ENCODE peak calls at places on chromosome 20, in six cellular contexts. H, E, J, V, Q and G are unnamed samples.

GRCh38 chr20:46144626-46145025 is 26.5 kb downstream of the CD40 start:
- DNase-seq in H (no peak), E (no peak), J (no peak), V (no peak), Q (no peak), G (no peak)

GRCh38 chr20:32468313-32468640 is 110.1 kb downstream of the ASXL1 start:
- DNase-seq in H (no peak), E (no peak), J (no peak), V (no peak), Q (no peak), G (no peak)

GRCh38 chr20:63120286-63121090 is 95.4 kb downstream of the YTHDF1 start:
- DNase-seq in H (no peak), E (no peak), J (peak), V (no peak), Q (no peak), G (no peak)

GRCh38 chr20:38001173-38001875 is 31.9 kb downstream of the TTI1 start:
- DNase-seq in H (no peak), E (no peak), J (no peak), V (peak), Q (peak), G (no peak)

GRCh38 chr20:50510706-50511401 is 671 bp downstream of the PTPN1 start:
- DNase-seq in H (peak), E (no peak), J (peak), V (no peak), Q (no peak), G (no peak)

GRCh38 chr20:33015114-33015491 is 7.6 kb downstream of the BPIFB2 start:
- DNase-seq in H (no peak), E (no peak), J (no peak), V (no peak), Q (no peak), G (no peak)

GRCh38 chr20:63049561-63050221 is 42.9 kb upstream of the BHLHE23 start:
- DNase-seq in H (no peak), E (no peak), J (peak), V (no peak), Q (no peak), G (no peak)

GRCh38 chr20:17627101-17627950 is 54.7 kb downstream of the RRBP1 start:
- DNase-seq in H (no peak), E (no peak), J (peak), V (no peak), Q (no peak), G (no peak)

GRCh38 chr20:17682103-17682888 is at the start of gene RRBP1:
- DNase-seq in H (peak), E (peak), J (peak), V (peak), Q (peak), G (peak)

GRCh38 chr20:62008643-62009183 is 57.0 kb downstream of the TAF4 start:
- DNase-seq in H (no peak), E (no peak), J (no peak), V (no peak), Q (no peak), G (no peak)

GRCh38 chr20:5265339-5265985 is 51.3 kb downstream of the PROKR2 start:
- DNase-seq in H (no peak), E (no peak), J (no peak), V (no peak), Q (no peak), G (no peak)

GRCh38 chr20:3909952-3910366 is 20.8 kb downstream of the PANK2 start:
- DNase-seq in H (no peak), E (no peak), J (no peak), V (no peak), Q (no peak), G (no peak)

GRCh38 chr20:38962044-38962897 is at the start of gene DHX35:
- DNase-seq in H (peak), E (peak), J (peak), V (peak), Q (peak), G (peak)

GRCh38 chr20:45963059-45964011 is 8.7 kb downstream of the ZNF335 start:
- DNase-seq in H (no peak), E (no peak), J (peak), V (no peak), Q (peak), G (peak)

GRCh38 chr20:62897666-62898065 is 28.6 kb downstream of the DIDO1 start:
- DNase-seq in H (no peak), E (no peak), J (peak), V (no peak), Q (no peak), G (no peak)

GRCh38 chr20:23050847-23051627 is 1.6 kb upstream of the THBD start:
- DNase-seq in H (peak), E (no peak), J (peak), V (peak), Q (peak), G (peak)

GRCh38 chr20:32702706-32703425 is 29.1 kb upstream of the C20orf203 start:
- DNase-seq in H (no peak), E (no peak), J (no peak), V (no peak), Q (no peak), G (no peak)

GRCh38 chr20:16078172-16078898 is 494.9 kb downstream of the KIF16B start:
- DNase-seq in H (no peak), E (no peak), J (no peak), V (no peak), Q (no peak), G (no peak)

GRCh38 chr20:5145365-5146301 is 18.8 kb downstream of the CDS2 start:
- DNase-seq in H (no peak), E (no peak), J (no peak), V (no peak), Q (no peak), G (no peak)

GRCh38 chr20:61556116-61556515 is 304.1 kb downstream of the CDH4 start:
- DNase-seq in H (no peak), E (no peak), J (no peak), V (peak), Q (peak), G (peak)

GRCh38 chr20:47318596-47319516 is 37.6 kb downstream of the ZMYND8 start:
- DNase-seq in H (peak), E (no peak), J (peak), V (no peak), Q (peak), G (no peak)

GRCh38 chr20:52959125-52959524 is 13.0 kb upstream of the TSHZ2 start:
- DNase-seq in H (no peak), E (no peak), J (no peak), V (no peak), Q (no peak), G (no peak)

GRCh38 chr20:13009682-13010406 is 1.1 kb downstream of the SPTLC3 start:
- DNase-seq in H (no peak), E (no peak), J (no peak), V (peak), Q (peak), G (peak)

GRCh38 chr20:48169650-48170049 is 384.4 kb upstream of the SULF2 start:
- DNase-seq in H (no peak), E (no peak), J (no peak), V (no peak), Q (no peak), G (no peak)

GRCh38 chr20:63538204-63539091 is 1.3 kb upstream of the PTK6 start:
- DNase-seq in H (no peak), E (no peak), J (peak), V (no peak), Q (no peak), G (no peak)

GRCh38 chr20:59777814-59778575 is 155.4 kb downstream of the SYCP2 start:
- DNase-seq in H (no peak), E (no peak), J (no peak), V (no peak), Q (no peak), G (no peak)